ENCODE peak calls at places on chromosome 2, in four cellular contexts. M is pancreas, V is psoas muscle, X is GM06990. A is an unnamed sample.

GRCh38 chr2:195710407-195710806 is 53.4 kb downstream of the SLC39A10 start:
- DNase-seq in M (no peak), V (no peak), X (no peak), A (no peak)

GRCh38 chr2:42105330-42106256 is 57.8 kb downstream of the PKDCC start:
- DNase-seq in V (peak; percentile 36), M (no peak), X (peak; percentile 69), A (peak; percentile 29)

GRCh38 chr2:161556440-161556839 is 67.8 kb upstream of the SLC4A10 start:
- DNase-seq in X (no peak), M (no peak), V (no peak), A (no peak)

GRCh38 chr2:163553601-163554000 is 182.2 kb downstream of the FIGN start:
- DNase-seq in M (no peak), V (no peak), X (no peak), A (no peak)

GRCh38 chr2:144512421-144513272 is 7.3 kb downstream of the ZEB2 start:
- DNase-seq in X (no peak), V (no peak), M (no peak), A (no peak)

GRCh38 chr2:102434655-102435381 is 11.9 kb downstream of the IL18RAP start:
- DNase-seq in X (peak; percentile 40), M (no peak), V (no peak), A (no peak)

GRCh38 chr2:46336560-46336959 is 39.4 kb downstream of the EPAS1 start:
- DNase-seq in X (no peak), V (peak; percentile 38), M (no peak), A (no peak)

GRCh38 chr2:109384308-109385271 is 229.2 kb downstream of the SEPTIN10 start:
- DNase-seq in X (no peak), V (no peak), M (peak; percentile 17), A (peak; percentile 41)

GRCh38 chr2:41722668-41723369 is 325.0 kb upstream of the PKDCC start:
- DNase-seq in M (no peak), V (no peak), X (no peak), A (peak; percentile 21)

GRCh38 chr2:202771336-202771735 is 100.2 kb downstream of the ICA1L start:
- DNase-seq in V (no peak), M (no peak), X (no peak), A (no peak)

GRCh38 chr2:195697681-195698220 is 40.7 kb downstream of the SLC39A10 start:
- DNase-seq in X (no peak), V (no peak), M (no peak), A (no peak)

GRCh38 chr2:133789743-133790142 is 221.5 kb upstream of the NCKAP5 start:
- DNase-seq in M (no peak), X (no peak), V (no peak), A (no peak)

GRCh38 chr2:239184179-239184578 is 216.6 kb downstream of the HDAC4 start:
- DNase-seq in V (no peak), X (no peak), M (no peak), A (peak; percentile 3)

GRCh38 chr2:115384399-115384798 is 942.0 kb downstream of the DPP10 start:
- DNase-seq in M (no peak), V (no peak), X (no peak), A (no peak)

GRCh38 chr2:1653137-1653789 is 91.1 kb downstream of the PXDN start:
- DNase-seq in X (no peak), V (peak; percentile 83), M (no peak), A (peak; percentile 57)

GRCh38 chr2:215598376-215598975 is 162.6 kb upstream of the FN1 start:
- DNase-seq in X (no peak), M (no peak), V (no peak), A (no peak)

GRCh38 chr2:30421551-30422436 is 25.3 kb upstream of the LCLAT1 start:
- DNase-seq in V (no peak), M (no peak), X (no peak), A (no peak)

GRCh38 chr2:160005908-160006307 is 56.5 kb downstream of the PLA2R1 start:
- DNase-seq in X (no peak), V (no peak), M (no peak), A (no peak)

GRCh38 chr2:99900589-99900988 is 241.8 kb downstream of the AFF3 start:
- DNase-seq in M (no peak), V (no peak), X (no peak), A (no peak)

GRCh38 chr2:157181234-157181633 is 76.3 kb upstream of the GALNT5 start:
- DNase-seq in M (no peak), X (no peak), V (no peak), A (no peak)

GRCh38 chr2:8154270-8154669 is 527.6 kb upstream of the ID2 start:
- DNase-seq in X (no peak), V (no peak), M (no peak), A (no peak)

GRCh38 chr2:219001577-219002394 is 8.6 kb upstream of the CRYBA2 start:
- DNase-seq in X (no peak), V (no peak), M (peak; percentile 99), A (no peak)

GRCh38 chr2:191538334-191538910 is 139.5 kb upstream of the NABP1 start:
- DNase-seq in V (no peak), M (no peak), X (no peak), A (no peak)

GRCh38 chr2:224038830-224039079 is 331 bp downstream of the SERPINE2 start:
- DNase-seq in V (no peak), X (peak; percentile 29), M (no peak), A (no peak)

GRCh38 chr2:224038049-224038829 is 847 bp downstream of the SERPINE2 start:
- DNase-seq in V (peak; percentile 42), X (peak; percentile 25), M (peak; percentile 75), A (peak; percentile 32)

GRCh38 chr2:224040753-224041152 is 1.7 kb upstream of the SERPINE2 start:
- DNase-seq in V (no peak), X (no peak), M (no peak), A (no peak)

GRCh38 chr2:224039080-224039769 is at the start of gene SERPINE2:
- DNase-seq in M (peak; percentile 71), V (peak; percentile 52), X (peak; percentile 30), A (peak; percentile 57)

GRCh38 chr2:224039770-224040088 is 643 bp upstream of the SERPINE2 start:
- DNase-seq in M (peak; percentile 63), V (no peak), X (no peak), A (no peak)
- H3K4me3 ChIP-seq in M (peak overlapping the region; percentile 55), V (peak overlapping the region; percentile 78), X (no peak overlapping the region), A (peak overlapping the region; percentile 77)

GRCh38 chr2:15058628-15059157 is 426.2 kb downstream of the LRATD1 start:
- DNase-seq in M (no peak), V (no peak), X (no peak), A (no peak)

GRCh38 chr2:15061268-15061667 is 428.8 kb downstream of the LRATD1 start:
- DNase-seq in X (no peak), M (no peak), V (no peak), A (no peak)

GRCh38 chr2:15059870-15060617 is 427.5 kb downstream of the LRATD1 start:
- DNase-seq in X (no peak), M (no peak), V (no peak), A (no peak)

GRCh38 chr2:15053542-15053941 is 421.0 kb downstream of the LRATD1 start:
- DNase-seq in M (no peak), X (no peak), V (no peak), A (no peak)

DNA sequence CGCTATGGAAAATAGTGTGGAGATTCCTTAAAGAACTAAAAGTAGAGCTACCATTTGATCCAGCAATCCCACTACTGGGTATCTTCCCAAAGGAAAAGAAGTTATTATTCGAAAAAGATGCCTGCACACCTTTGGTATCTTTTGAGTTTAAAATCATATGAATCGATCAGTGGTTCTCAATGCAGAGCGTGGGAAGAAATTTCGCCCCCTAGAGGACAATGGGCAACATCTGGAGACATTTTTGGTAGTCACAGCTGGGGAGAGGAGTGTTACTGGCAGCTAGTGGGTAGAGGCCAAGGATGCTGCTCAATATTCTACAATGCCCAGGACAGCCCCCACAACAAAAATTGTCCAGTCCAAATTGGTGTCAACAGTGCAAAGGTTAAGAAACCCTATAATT is 425.5 kb downstream of the LRATD1 start:
- DNase-seq in V (no peak), M (no peak), X (no peak), A (no peak)
- TF ChIP-seq CTCF in V (peak; percentile 4), M (no peak), X (peak; percentile 67), A (peak; percentile 21)

GRCh38 chr2:122704109-122704563 is 948.7 kb downstream of the TSN start:
- DNase-seq in M (no peak), V (no peak), X (peak; percentile 61), A (no peak)

GRCh38 chr2:122705751-122706150 is 950.3 kb downstream of the TSN start:
- DNase-seq in V (no peak), X (no peak), M (no peak), A (no peak)

GRCh38 chr2:122703676-122704075 is 948.2 kb downstream of the TSN start:
- DNase-seq in V (no peak), M (no peak), X (no peak), A (no peak)

GRCh38 chr2:122707224-122707824 is 951.9 kb downstream of the TSN start:
- DNase-seq in X (peak; percentile 48), M (no peak), V (no peak), A (no peak)

GRCh38 chr2:122706757-122707223 is 951.3 kb downstream of the TSN start:
- DNase-seq in M (no peak), X (no peak), V (no peak), A (no peak)
- H3K36me3 ChIP-seq in M (no peaks in the 10 kb centered on the region), X (no peaks in the 10 kb centered on the region), V (no peaks in the 10 kb centered on the region), A (no peaks in the 10 kb centered on the region)

DNA sequence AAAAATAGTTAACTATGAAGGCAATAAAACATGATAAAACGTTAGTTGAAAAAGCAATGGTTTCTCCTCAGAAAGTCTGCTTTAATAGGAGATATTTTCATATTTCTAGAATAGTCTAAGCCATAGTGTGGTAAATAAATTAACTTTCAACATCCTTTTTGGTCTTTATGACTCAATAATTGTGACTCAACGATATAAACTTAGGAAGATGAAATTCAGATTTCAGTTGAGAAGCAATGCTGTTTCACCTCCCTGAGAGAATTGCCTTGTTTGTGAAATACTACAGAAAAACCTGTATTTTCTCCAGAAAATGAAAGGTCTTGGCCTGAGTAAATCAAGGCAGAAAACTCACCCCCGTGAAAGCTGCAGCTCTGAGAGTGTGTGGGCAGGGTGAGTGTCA is 166.9 kb downstream of the ETAA1 start:
- DNase-seq in M (no peak), X (no peak), V (no peak), A (no peak)
- H3K4me3 ChIP-seq in M (no peak overlapping the region), X (no peak overlapping the region), V (no peak overlapping the region), A (no peak overlapping the region)

DNA sequence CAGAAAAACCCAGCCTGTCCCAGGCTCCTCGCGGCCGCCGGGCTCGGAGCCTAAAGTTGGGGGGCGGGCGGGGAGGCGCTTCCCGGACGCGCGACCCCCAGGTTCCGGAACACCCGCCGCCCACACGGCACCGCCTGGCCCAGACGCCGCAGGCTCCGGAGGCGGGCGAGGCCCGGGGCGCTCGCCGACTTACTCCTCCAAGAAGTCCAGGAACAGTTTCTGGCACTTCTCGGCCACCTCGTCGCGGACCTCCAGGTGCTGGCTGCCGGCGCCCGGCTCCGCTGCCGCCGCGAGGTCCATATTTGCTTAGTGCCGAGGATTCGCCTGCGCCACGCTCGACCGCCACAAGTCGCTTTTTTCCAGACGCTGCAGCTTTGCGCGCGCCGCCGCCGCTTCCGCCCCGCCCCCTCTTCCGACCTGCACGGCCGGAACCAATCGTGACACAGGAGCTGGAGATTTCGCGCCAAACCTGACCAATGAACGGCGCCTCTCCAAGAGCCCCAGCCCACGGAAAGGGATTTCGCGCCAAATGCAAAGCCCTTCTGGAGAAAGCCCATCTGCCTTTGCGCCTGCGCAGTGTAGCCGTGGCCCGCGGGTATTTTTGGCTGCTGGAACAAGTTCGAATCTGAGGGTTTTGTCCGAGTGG is at the start of gene MCM6:
- DNase-seq in X (peak; percentile 98), V (peak; percentile 97), M (peak; percentile 99), A (peak; percentile 97)
- TF ChIP-seq CTCF in X (no peak), V (peak; percentile 24), M (peak; percentile 17), A (peak; percentile 46)

A was measured in left ventricle myocardium inferior.